ENCODE peak calls at places on chromosomes 12 and 14, in seven cellular contexts. S is PC-3, I is SK-N-SH, A is neural progenitor cell, O is GM23248, M is PC-9, K is MM.1S. Y is an unnamed sample.

GRCh38 chr12:87413784-87414183 is 615.4 kb downstream of the C12orf50 start:
- DNase-seq in O (peak; percentile 14), K (no peak), S (no peak), A (no peak), M (no peak), I (peak; percentile 23), Y (no peak)

GRCh38 chr14:80523518-80524117 is 312.3 kb upstream of the DIO2 start:
- DNase-seq in M (no peak), K (no peak), S (peak; percentile 87), O (peak; percentile 22), A (no peak), I (no peak), Y (no peak)

GRCh38 chr12:70840966-70841365 is 79.6 kb downstream of the PTPRR start:
- DNase-seq in I (no peak), S (peak; percentile 82), M (no peak), A (no peak), K (no peak), O (peak; percentile 76), Y (no peak)

GRCh38 chr12:8887285-8887715 is 27.0 kb upstream of the PHC1 start:
- DNase-seq in K (no peak), A (no peak), I (no peak), O (no peak), M (no peak), S (no peak), Y (no peak)

GRCh38 chr12:105986779-105987686 is 151.7 kb downstream of the NUAK1 start:
- DNase-seq in A (no peak), S (no peak), O (peak; percentile 90), M (no peak), I (no peak), K (peak; percentile 55), Y (no peak)

GRCh38 chr12:113161415-113162016 is 12.0 kb downstream of the CFAP73 start:
- DNase-seq in M (no peak), O (no peak), A (peak; percentile 99), K (no peak), I (peak; percentile 95), S (peak; percentile 24), Y (peak; percentile 98)

GRCh38 chr12:88996389-88996788 is 355.9 kb downstream of the DUSP6 start:
- DNase-seq in M (no peak), O (no peak), K (no peak), A (no peak), I (no peak), S (peak; percentile 43), Y (no peak)

GRCh38 chr14:96925422-96925821 is 128.2 kb downstream of the VRK1 start:
- DNase-seq in O (no peak), I (peak; percentile 68), K (no peak), S (no peak), A (no peak), M (no peak), Y (no peak)

GRCh38 chr12:104910196-104910840 is 47.8 kb downstream of the SLC41A2 start:
- DNase-seq in I (no peak), O (peak; percentile 72), K (no peak), A (no peak), S (peak; percentile 62), M (no peak), Y (no peak)

GRCh38 chr14:52840916-52841315 is 49.5 kb upstream of the GNPNAT1 start:
- DNase-seq in M (peak; percentile 25), S (peak; percentile 72), A (no peak), I (no peak), K (no peak), O (peak; percentile 95), Y (no peak)

GRCh38 chr12:115468087-115468510 is 784.1 kb upstream of the TBX3 start:
- DNase-seq in M (no peak), O (peak; percentile 16), K (peak; percentile 6), I (no peak), S (peak; percentile 80), A (no peak), Y (no peak)

GRCh38 chr12:69430942-69431603 is 39.1 kb upstream of the FRS2 start:
- DNase-seq in A (no peak), S (no peak), K (peak; percentile 56), O (no peak), I (no peak), M (no peak), Y (no peak)

GRCh38 chr14:60650382-60650961 is 1.2 kb upstream of the SIX1 start:
- DNase-seq in A (peak; percentile 40), S (peak; percentile 53), K (no peak), O (peak; percentile 28), I (no peak), M (peak; percentile 11), Y (no peak)

GRCh38 chr12:119613319-119613936 is 19.9 kb downstream of the TMEM233 start:
- DNase-seq in I (no peak), S (peak; percentile 88), A (no peak), M (no peak), O (peak; percentile 9), K (no peak), Y (no peak)

GRCh38 chr12:18239561-18239960 is 21.8 kb upstream of the PIK3C2G start:
- DNase-seq in S (no peak), O (peak; percentile 23), M (no peak), K (no peak), A (no peak), I (no peak), Y (no peak)

GRCh38 chr14:60093606-60094005 is 1.9 kb downstream of the PCNX4 start:
- DNase-seq in O (peak; percentile 26), I (no peak), A (no peak), K (no peak), M (no peak), S (peak; percentile 30), Y (no peak)

GRCh38 chr12:78229491-78230209 is 399.0 kb downstream of the NAV3 start:
- DNase-seq in K (peak; percentile 79), O (peak; percentile 66), A (peak; percentile 60), M (peak; percentile 19), S (peak; percentile 83), I (peak; percentile 13), Y (peak; percentile 83)

GRCh38 chr12:49868952-49869815 is 26.3 kb upstream of the BCDIN3D start:
- DNase-seq in K (no peak), O (peak; percentile 69), S (no peak), A (no peak), I (peak; percentile 95), M (peak; percentile 90), Y (no peak)

GRCh38 chr14:63248211-63248610 is 44.0 kb downstream of the RHOJ start:
- DNase-seq in I (no peak), M (no peak), K (no peak), O (peak; percentile 53), S (no peak), A (no peak), Y (no peak)

GRCh38 chr12:39375206-39375808 is 67.6 kb downstream of the KIF21A start:
- DNase-seq in K (no peak), M (no peak), I (no peak), A (peak; percentile 14), S (no peak), O (no peak), Y (peak; percentile 57)

GRCh38 chr14:60327447-60328331 is 78.7 kb downstream of the PPM1A start:
- DNase-seq in K (peak; percentile 37), I (peak; percentile 38), M (peak; percentile 31), S (peak; percentile 47), A (peak; percentile 43), O (peak; percentile 44), Y (peak; percentile 69)

GRCh38 chr12:119036878-119037493 is 55.6 kb downstream of the SRRM4 start:
- DNase-seq in M (peak; percentile 6), I (peak; percentile 60), A (peak; percentile 66), S (peak; percentile 39), K (peak; percentile 18), O (peak; percentile 51), Y (peak; percentile 82)

DNA sequence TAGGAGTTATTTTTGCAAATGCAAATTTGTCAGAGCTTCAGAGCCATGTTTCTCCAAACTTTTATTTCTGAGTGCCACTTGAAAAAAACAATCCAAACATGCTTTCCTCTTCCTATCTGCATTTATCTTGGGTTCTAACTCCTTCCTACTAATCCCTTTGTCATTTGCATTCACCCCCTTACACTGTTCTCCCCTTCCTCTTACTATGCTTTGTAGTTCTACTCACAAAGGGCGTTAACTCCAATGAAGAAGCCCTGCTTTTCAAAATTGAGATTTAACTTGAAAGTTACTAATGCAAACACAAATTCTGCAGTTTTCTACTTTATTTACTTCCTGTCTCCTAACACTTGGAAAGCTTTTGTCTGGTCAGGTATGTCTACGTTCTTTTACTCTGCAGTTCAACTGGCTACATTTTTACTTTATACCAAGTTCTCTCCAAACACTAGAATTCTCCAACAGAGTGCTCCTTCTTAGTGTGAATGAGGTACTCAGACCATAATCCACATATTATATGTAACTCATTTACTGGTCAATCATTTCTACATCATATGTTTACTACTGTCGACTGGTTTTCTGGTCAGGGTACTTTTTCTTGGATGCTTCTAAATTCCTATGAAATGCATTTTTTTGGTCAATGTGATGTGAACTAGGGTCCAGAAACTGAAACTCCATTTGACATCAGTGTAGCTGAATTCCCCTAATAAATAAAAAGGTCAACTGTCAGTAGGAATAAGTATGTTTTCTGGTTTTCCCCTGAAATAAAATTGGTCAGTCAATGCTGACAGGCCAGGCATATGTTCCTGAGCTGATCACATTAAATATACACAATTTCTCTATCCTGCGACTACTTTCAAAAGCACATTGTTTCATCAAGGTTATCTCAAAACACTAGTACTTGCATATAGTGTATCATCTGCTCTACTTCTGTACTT is 51.2 kb upstream of the OR5AU1 start:
- DNase-seq in S (no peak), M (no peak), A (peak; percentile 11), K (no peak), O (no peak), I (no peak), Y (no peak)
- H3F3A ChIP-seq in S (no peaks in the 10 kb centered on the region), M (peaks cover 97% of the 10 kb centered on the region), A (peaks cover 89% of the 10 kb centered on the region), K (peaks cover 11% of the 10 kb centered on the region), O (peaks cover 87% of the 10 kb centered on the region), I (peaks cover 67% of the 10 kb centered on the region), Y (peaks cover 75% of the 10 kb centered on the region)

GRCh38 chr12:50925920-50926319 is 26.4 kb upstream of the HIGD1C start:
- DNase-seq in O (no peak), A (no peak), I (no peak), K (no peak), S (no peak), M (no peak), Y (no peak)
- H3F3A ChIP-seq in O (peaks cover 9% of the 10 kb centered on the region), A (peaks cover 39% of the 10 kb centered on the region), I (peaks cover 3% of the 10 kb centered on the region), K (peaks cover 66% of the 10 kb centered on the region), S (no peaks in the 10 kb centered on the region), M (peaks cover 5% of the 10 kb centered on the region), Y (peaks cover 16% of the 10 kb centered on the region)

DNA sequence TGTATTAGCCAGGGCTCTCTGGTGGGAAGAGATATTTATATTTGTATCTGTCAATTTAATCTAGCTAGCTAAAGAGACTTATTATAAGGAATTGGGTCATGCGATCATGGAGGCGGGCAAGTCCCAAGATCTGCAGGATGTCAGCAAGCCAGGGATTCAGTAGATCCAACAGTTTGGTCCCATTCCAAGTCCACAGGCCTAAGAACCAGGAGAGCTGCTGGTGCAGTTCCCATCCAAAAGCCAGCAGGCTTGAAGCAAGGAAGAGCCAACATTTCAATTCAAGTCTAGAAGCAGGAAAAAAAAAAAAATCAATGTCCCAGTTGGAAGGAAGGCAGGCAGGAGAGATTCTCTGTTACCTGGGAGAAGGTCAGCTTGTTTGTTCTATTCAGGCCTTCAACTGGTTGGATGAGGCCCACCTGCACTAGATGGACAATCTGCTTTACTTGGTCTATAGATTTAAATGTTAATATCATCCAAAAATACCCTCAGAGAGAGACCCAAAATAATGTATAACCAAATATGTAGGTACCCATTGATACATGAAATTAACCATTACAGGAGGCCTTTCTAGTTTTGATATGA is 60.7 kb upstream of the BCAT1 start:
- DNase-seq in S (no peak), M (no peak), A (no peak), K (no peak), I (no peak), O (no peak), Y (no peak)
- H3F3A ChIP-seq in S (no peaks in the 10 kb centered on the region), M (no peaks in the 10 kb centered on the region), A (no peaks in the 10 kb centered on the region), K (no peaks in the 10 kb centered on the region), I (no peaks in the 10 kb centered on the region), O (no peaks in the 10 kb centered on the region), Y (no peaks in the 10 kb centered on the region)

GRCh38 chr14:49585803-49586672 is at the start of gene RPS29:
- DNase-seq in S (peak; percentile 100), K (peak; percentile 96), I (peak; percentile 89), M (peak; percentile 97), O (peak; percentile 99), A (peak; percentile 98), Y (peak; percentile 99)
- H3F3A ChIP-seq in S (peaks cover 16% of the 10 kb centered on the region), K (peaks cover 13% of the 10 kb centered on the region), I (peaks cover 26% of the 10 kb centered on the region), M (peaks cover 60% of the 10 kb centered on the region), O (peaks cover 53% of the 10 kb centered on the region), A (peaks cover 36% of the 10 kb centered on the region), Y (peaks cover 16% of the 10 kb centered on the region)

Y was measured in GM23338.